ENCODE peak calls at places on chromosomes 6 and 20, in seven cellular contexts. R is psoas muscle, T is astrocyte, A is AG04450, E is neural progenitor cell, O is GM06990, M is astrocyte of the cerebellum. N is an unnamed sample.

GRCh38 chr6:27893836-27894807 is 18.1 kb downstream of the OR2B2 start:
- DNase-seq in R (peak; percentile 88), T (peak; percentile 92), A (peak; percentile 87), E (peak; percentile 94), O (peak; percentile 81), M (peak; percentile 84), N (peak; percentile 94)

GRCh38 chr20:18831830-18832229 is 18.2 kb downstream of the SCP2D1 start:
- DNase-seq in R (no peak), T (no peak), A (peak; percentile 4), E (no peak), O (no peak), M (no peak), N (no peak)

GRCh38 chr20:16111853-16112412 is 461.3 kb downstream of the KIF16B start:
- DNase-seq in R (no peak), T (no peak), A (no peak), E (no peak), O (no peak), M (no peak), N (no peak)

GRCh38 chr6:109165392-109165964 is 70.2 kb downstream of the CEP57L1 start:
- DNase-seq in R (peak; percentile 59), T (peak; percentile 71), A (peak; percentile 50), E (peak; percentile 39), O (no peak), M (peak; percentile 57), N (peak; percentile 77)

GRCh38 chr6:87661016-87661415 is 41.0 kb downstream of the AKIRIN2 start:
- DNase-seq in R (no peak), T (peak; percentile 64), A (no peak), E (no peak), O (no peak), M (no peak), N (no peak)

GRCh38 chr6:26105842-26106241 is 18.6 kb downstream of the HFE start:
- DNase-seq in R (no peak), T (peak; percentile 75), A (no peak), E (no peak), O (no peak), M (no peak), N (no peak)

GRCh38 chr6:154709621-154710020 is 23.6 kb upstream of the SCAF8 start:
- DNase-seq in R (no peak), T (no peak), A (no peak), E (no peak), O (no peak), M (no peak), N (no peak)

GRCh38 chr6:125104425-125104824 is 49.1 kb upstream of the TPD52L1 start:
- DNase-seq in R (no peak), T (peak; percentile 81), A (peak; percentile 38), E (peak; percentile 80), O (no peak), M (peak; percentile 68), N (no peak)

GRCh38 chr6:155171109-155171746 is 92.6 kb upstream of the CLDN20 start:
- DNase-seq in R (peak; percentile 73), T (peak; percentile 94), A (no peak), E (no peak), O (peak; percentile 77), M (peak; percentile 84), N (peak; percentile 72)

GRCh38 chr20:44360221-44360620 is 4.7 kb downstream of the HNF4A start:
- DNase-seq in R (no peak), T (no peak), A (no peak), E (no peak), O (no peak), M (no peak), N (no peak)

GRCh38 chr6:38784506-38785235 is 69.6 kb downstream of the DNAH8 start:
- DNase-seq in R (no peak), T (peak; percentile 14), A (no peak), E (no peak), O (no peak), M (no peak), N (no peak)

GRCh38 chr6:63806573-63806913 is 170.9 kb downstream of the PHF3 start:
- DNase-seq in R (no peak), T (no peak), A (no peak), E (no peak), O (no peak), M (no peak), N (no peak)
- H3K4me3 ChIP-seq in R (no peak overlapping the region), T (no peak overlapping the region), A (no peak overlapping the region), E (no peak overlapping the region), O (no peak overlapping the region), M (no peak overlapping the region), N (no peak overlapping the region)

GRCh38 chr6:168386973-168387372 is 54.0 kb upstream of the SMOC2 start:
- DNase-seq in R (no peak), T (no peak), A (no peak), E (no peak), O (no peak), M (no peak), N (no peak)

GRCh38 chr6:168384045-168385038 is 56.6 kb upstream of the SMOC2 start:
- DNase-seq in R (no peak), T (no peak), A (no peak), E (no peak), O (no peak), M (no peak), N (peak; percentile 61)

GRCh38 chr6:168387426-168387825 is 53.6 kb upstream of the SMOC2 start:
- DNase-seq in R (no peak), T (no peak), A (no peak), E (no peak), O (no peak), M (no peak), N (no peak)

GRCh38 chr6:168385380-168385779 is 55.6 kb upstream of the SMOC2 start:
- DNase-seq in R (no peak), T (no peak), A (no peak), E (no peak), O (no peak), M (no peak), N (no peak)

GRCh38 chr6:168385858-168386735 is 54.9 kb upstream of the SMOC2 start:
- DNase-seq in R (no peak), T (no peak), A (no peak), E (no peak), O (no peak), M (no peak), N (peak; percentile 55)
- H3K4me3 ChIP-seq in R (no peak overlapping the region), T (no peak overlapping the region), A (no peak overlapping the region), E (no peak overlapping the region), O (no peak overlapping the region), M (no peak overlapping the region), N (no peak overlapping the region)

GRCh38 chr6:52063584-52064400 is 23.6 kb downstream of the PKHD1 start:
- DNase-seq in R (peak; percentile 57), T (no peak), A (no peak), E (peak; percentile 67), O (peak; percentile 18), M (no peak), N (no peak)
- H3K4me3 ChIP-seq in R (peak overlapping the region; percentile 34), T (no peak overlapping the region), A (no peak overlapping the region), E (no peak overlapping the region), O (no peak overlapping the region), M (no peak overlapping the region), N (no peak overlapping the region)

GRCh38 chr20:4013041-4013440 is 2.3 kb downstream of the RNF24 start:
- DNase-seq in R (no peak), T (no peak), A (no peak), E (no peak), O (no peak), M (no peak), N (no peak)
- H3K4me3 ChIP-seq in R (no peak overlapping the region), T (no peak overlapping the region), A (peak overlapping the region; percentile 2), E (no peak overlapping the region), O (no peak overlapping the region), M (no peak overlapping the region), N (no peak overlapping the region)

DNA sequence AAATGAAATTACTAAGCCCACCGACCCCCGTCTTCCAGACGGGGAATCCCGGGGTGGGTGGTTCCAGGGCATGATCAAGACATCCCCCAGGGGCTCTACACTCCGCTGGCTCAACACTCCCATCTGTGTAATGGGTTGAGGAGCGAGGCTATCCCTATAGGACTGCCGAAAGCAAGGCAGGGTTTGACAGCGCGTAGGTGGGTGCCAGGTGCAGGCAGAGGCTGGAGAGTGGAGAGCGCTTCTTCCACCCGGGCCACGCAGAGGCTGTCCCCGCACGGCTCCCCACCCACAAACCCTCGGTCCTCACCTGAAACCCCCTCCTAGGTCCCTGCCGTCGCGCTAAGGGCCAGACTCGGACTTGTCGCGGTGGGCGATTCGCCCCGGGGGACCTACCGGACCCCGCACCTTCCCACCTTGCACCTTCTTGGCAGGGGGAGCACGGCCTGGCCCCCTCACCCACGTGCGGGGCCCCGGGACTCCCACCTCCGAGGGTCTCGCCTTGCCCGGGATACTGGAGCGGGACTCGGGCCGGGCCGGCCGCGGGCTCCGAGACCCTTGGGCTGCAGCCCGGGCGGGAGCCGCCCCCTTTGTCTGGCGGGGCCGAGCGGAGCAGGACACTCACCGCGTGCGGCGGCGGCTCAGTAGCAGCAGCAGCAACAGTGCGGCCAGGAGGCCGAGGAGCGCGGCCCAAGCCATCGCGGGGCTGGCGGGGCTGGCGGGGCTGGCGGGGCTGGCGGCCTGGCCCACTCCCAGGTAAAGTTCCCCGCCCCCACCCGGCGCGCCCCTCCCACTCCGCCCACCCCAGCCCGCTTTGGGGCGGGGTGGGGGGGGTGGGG is at the start of gene PTGIS:
- DNase-seq in R (no peak), T (no peak), A (no peak), E (peak; percentile 91), O (no peak), M (no peak), N (peak; percentile 66)
- H3K4me3 ChIP-seq in R (peak within 1 kb of the TSS; percentile 64), T (peak within 1 kb of the TSS; percentile 49), A (peak within 1 kb of the TSS; percentile 59), E (peak within 1 kb of the TSS; percentile 74), O (no peak within 1 kb of the TSS), M (peak within 1 kb of the TSS; percentile 63), N (peak within 1 kb of the TSS; percentile 66)

GRCh38 chr6:166541876-166542579 is 44.5 kb downstream of the RAMACL start:
- DNase-seq in R (no peak), T (no peak), A (no peak), E (no peak), O (no peak), M (no peak), N (no peak)
- H3K4me3 ChIP-seq in R (no peak overlapping the region), T (no peak overlapping the region), A (no peak overlapping the region), E (no peak overlapping the region), O (no peak overlapping the region), M (no peak overlapping the region), N (no peak overlapping the region)